ENCODE peak calls at places on chromosomes 5 and 9, in four cellular contexts. One of them, this sample, is unnamed.

GRCh38 chr9:106960238-106960637 is 97.3 kb downstream of the ZNF462 start:
- DNase-seq in AG08396: no peak
- DNase-seq in AG09309: no peak
- DNase-seq in Caco-2: no peak
- DNase-seq in this sample: no peak

GRCh38 chr5:167710444-167711025 is 580.9 kb upstream of the WWC1 start:
- DNase-seq in AG08396: no peak
- DNase-seq in Caco-2: no peak
- DNase-seq in AG09309: no peak
- DNase-seq in this sample: no peak

GRCh38 chr5:79236364-79236969 is 536 bp downstream of the JMY start:
- DNase-seq in AG08396: peak
- DNase-seq in AG09309: no peak
- DNase-seq in Caco-2: no peak
- DNase-seq in this sample: no peak

GRCh38 chr9:127057970-127058644 is 64.3 kb downstream of the ANGPTL2 start:
- DNase-seq in AG09309: no peak
- DNase-seq in Caco-2: no peak
- DNase-seq in AG08396: peak
- DNase-seq in this sample: no peak

GRCh38 chr5:171774418-171774817 is 11.2 kb upstream of the SMIM23 start:
- DNase-seq in Caco-2: no peak
- DNase-seq in AG08396: no peak
- DNase-seq in AG09309: no peak
- DNase-seq in this sample: no peak

GRCh38 chr5:14204785-14205321 is 61.7 kb downstream of the TRIO start:
- DNase-seq in AG08396: no peak
- DNase-seq in Caco-2: no peak
- DNase-seq in AG09309: peak
- DNase-seq in this sample: peak

GRCh38 chr5:34509392-34509791 is 146.7 kb upstream of the RAI14 start:
- DNase-seq in AG09309: no peak
- DNase-seq in Caco-2: no peak
- DNase-seq in AG08396: no peak
- DNase-seq in this sample: no peak

GRCh38 chr9:109166771-109167601 is at the start of gene FRRS1L:
- DNase-seq in AG08396: peak
- DNase-seq in AG09309: no peak
- DNase-seq in Caco-2: no peak
- DNase-seq in this sample: no peak

GRCh38 chr9:131583836-131584555 is 38.7 kb downstream of the PRRT1B start:
- DNase-seq in AG09309: no peak
- DNase-seq in Caco-2: no peak
- DNase-seq in AG08396: no peak
- DNase-seq in this sample: no peak

GRCh38 chr5:52989025-52989780 is at the start of gene ITGA2:
- DNase-seq in Caco-2: peak
- DNase-seq in AG09309: no peak
- DNase-seq in AG08396: peak
- DNase-seq in this sample: no peak

GRCh38 chr9:134670042-134670525 is 28.5 kb downstream of the COL5A1 start:
- DNase-seq in Caco-2: no peak
- DNase-seq in AG09309: peak
- DNase-seq in AG08396: peak
- DNase-seq in this sample: peak

GRCh38 chr9:34646211-34647083 is at the start of gene GALT:
- DNase-seq in AG09309: peak
- DNase-seq in AG08396: peak
- DNase-seq in Caco-2: peak
- DNase-seq in this sample: no peak

GRCh38 chr5:157295247-157295646 is 29.3 kb downstream of the CYFIP2 start:
- DNase-seq in AG09309: no peak
- DNase-seq in Caco-2: no peak
- DNase-seq in AG08396: no peak
- DNase-seq in this sample: no peak

GRCh38 chr5:7927466-7928375 is 58.8 kb downstream of the MTRR start:
- DNase-seq in AG08396: peak
- DNase-seq in AG09309: peak
- DNase-seq in Caco-2: peak
- DNase-seq in this sample: no peak

GRCh38 chr9:69548676-69549075 is 123.5 kb downstream of the APBA1 start:
- DNase-seq in Caco-2: no peak
- DNase-seq in AG09309: no peak
- DNase-seq in AG08396: no peak
- DNase-seq in this sample: no peak

GRCh38 chr9:73200694-73201432 is 49.2 kb downstream of the ANXA1 start:
- DNase-seq in AG09309: no peak
- DNase-seq in Caco-2: no peak
- DNase-seq in AG08396: no peak
- DNase-seq in this sample: no peak

GRCh38 chr5:6822068-6822467 is 108.8 kb downstream of the TENT4A start:
- DNase-seq in AG09309: no peak
- DNase-seq in Caco-2: no peak
- DNase-seq in AG08396: no peak
- DNase-seq in this sample: no peak

GRCh38 chr5:151038801-151039238 is 18.4 kb downstream of the GPX3 start:
- DNase-seq in AG08396: no peak
- DNase-seq in AG09309: no peak
- DNase-seq in Caco-2: no peak
- DNase-seq in this sample: no peak